ENCODE peak calls at places on chromosomes 12 and 14, in nine cellular contexts. P is SK-N-SH, Y is K562, R is GM12878, W is NB4, B is WTC11, D is H1, T is A549, O is HCT116. J is an unnamed sample.
A peak's percentile ranks its signal among the peaks of the same experiment; 100 is the strongest.

GRCh38 chr12:49777800-49778748 is 36.7 kb downstream of the TMBIM6 start:
- DNase-seq in P (no peak), Y (peak; percentile 82), R (no peak), W (peak; percentile 48), B (peak; percentile 90), D (peak; percentile 72), T (peak; percentile 51), O (peak; percentile 42), J (peak; percentile 39)

GRCh38 chr12:16012086-16012485 is 101.0 kb downstream of the DERA start:
- DNase-seq in P (no peak), Y (no peak), R (no peak), W (no peak), B (no peak), D (no peak), T (no peak), O (no peak), J (no peak)

GRCh38 chr12:108129017-108129812 is at the start of gene WSCD2:
- DNase-seq in P (peak; percentile 90), Y (peak; percentile 52), R (no peak), W (peak; percentile 33), B (peak; percentile 90), D (peak; percentile 67), T (peak; percentile 52), O (peak; percentile 32), J (peak; percentile 9)

GRCh38 chr12:75953312-75953906 is 78.2 kb downstream of the PHLDA1 start:
- DNase-seq in P (no peak), Y (no peak), R (no peak), W (no peak), B (no peak), D (no peak), T (peak; percentile 88), O (no peak), J (no peak)

GRCh38 chr12:5078423-5078822 is 34.7 kb downstream of the KCNA5 start:
- DNase-seq in P (peak; percentile 55), Y (no peak), R (no peak), W (no peak), B (no peak), D (no peak), T (no peak), O (no peak), J (no peak)

GRCh38 chr12:129750426-129750825 is 153.4 kb downstream of the TMEM132D start:
- DNase-seq in P (no peak), Y (no peak), R (no peak), W (no peak), B (no peak), D (no peak), T (no peak), O (no peak), J (no peak)

GRCh38 chr14:29163109-29163508 is 396.5 kb downstream of the FOXG1 start:
- DNase-seq in P (no peak), Y (no peak), R (no peak), W (no peak), B (no peak), D (no peak), T (no peak), O (no peak), J (no peak)

GRCh38 chr14:99252443-99252939 is 19.5 kb downstream of the BCL11B start:
- DNase-seq in P (no peak), Y (no peak), R (no peak), W (no peak), B (no peak), D (no peak), T (no peak), O (no peak), J (no peak)

GRCh38 chr14:104267895-104268294 is 129.5 kb downstream of the KIF26A start:
- DNase-seq in P (no peak), Y (no peak), R (no peak), W (no peak), B (peak; percentile 14), D (no peak), T (no peak), O (no peak), J (no peak)

GRCh38 chr12:63394349-63394748 is 243.3 kb upstream of the AVPR1A start:
- DNase-seq in P (no peak), Y (no peak), R (no peak), W (no peak), B (no peak), D (no peak), T (no peak), O (no peak), J (no peak)

GRCh38 chr12:31517994-31518393 is 72.9 kb downstream of the DENND5B start:
- DNase-seq in P (no peak), Y (no peak), R (no peak), W (no peak), B (no peak), D (no peak), T (no peak), O (no peak), J (no peak)

GRCh38 chr14:74949211-74949610 is 6.2 kb downstream of the PGF start:
- DNase-seq in P (no peak), Y (no peak), R (no peak), W (no peak), B (no peak), D (no peak), T (no peak), O (no peak), J (no peak)

GRCh38 chr12:64392221-64392620 is 1.7 kb upstream of the C12orf56 start:
- DNase-seq in P (no peak), Y (peak; percentile 36), R (no peak), W (peak; percentile 59), B (no peak), D (no peak), T (peak; percentile 74), O (no peak), J (no peak)

GRCh38 chr12:54141534-54142475 is 47.0 kb downstream of the SMUG1 start:
- DNase-seq in P (no peak), Y (no peak), R (no peak), W (no peak), B (no peak), D (no peak), T (no peak), O (no peak), J (no peak)

DNA sequence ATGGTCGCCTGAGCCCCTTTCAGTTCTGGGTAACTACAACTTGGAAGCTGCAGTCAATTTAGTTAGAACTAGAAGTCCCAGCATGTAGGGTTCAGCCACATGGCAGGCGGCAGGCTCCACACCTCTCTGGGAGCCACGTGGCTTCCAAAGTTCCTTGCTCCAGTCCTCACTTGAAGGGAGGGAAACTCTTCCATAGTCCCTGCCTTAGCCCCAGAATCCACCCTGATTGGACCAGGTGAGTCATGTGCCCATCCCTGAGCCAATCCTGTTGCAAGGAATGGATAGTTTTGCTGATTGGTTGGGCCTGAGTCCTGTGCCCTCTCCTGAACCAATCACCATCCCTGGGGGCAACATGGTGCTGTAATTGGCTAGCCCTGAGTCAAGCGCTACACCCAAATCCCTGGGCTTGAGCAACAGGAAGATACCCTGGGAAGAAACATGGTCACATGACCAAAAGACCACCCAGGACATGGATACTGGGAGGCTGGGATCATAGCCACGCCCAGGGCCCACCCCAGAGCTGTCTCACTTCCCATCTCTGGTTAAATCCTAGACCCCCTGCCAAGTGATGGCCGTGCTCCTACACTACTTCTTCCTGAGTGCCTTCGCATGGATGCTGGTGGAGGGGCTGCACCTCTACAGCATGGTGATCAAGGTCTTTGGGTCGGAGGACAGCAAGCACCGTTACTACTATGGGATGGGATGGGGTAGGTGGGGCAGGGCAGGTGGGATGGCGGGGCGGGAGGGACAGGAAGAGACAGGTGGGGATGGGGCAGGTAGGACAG is 154.7 kb downstream of the ADGRD1 start:
- DNase-seq in P (no peak), Y (no peak), R (no peak), W (no peak), B (no peak), D (no peak), T (peak; percentile 24), O (no peak), J (no peak)
- TF ChIP-seq MAX in P (no peak), Y (peak; percentile 26), R (no peak), W (no peak), B (no peak), D (no peak), T (no peak), O (peak; percentile 28), J (no peak)

GRCh38 chr14:27427796-27428195 is 830.0 kb upstream of the NOVA1 start:
- DNase-seq in P (no peak), Y (no peak), R (no peak), W (peak; percentile 1), B (no peak), D (no peak), T (peak; percentile 61), O (no peak), J (no peak)
- TF ChIP-seq MAX in P (no peak), Y (no peak), R (no peak), W (no peak), B (no peak), D (no peak), T (no peak), O (no peak), J (no peak)

DNA sequence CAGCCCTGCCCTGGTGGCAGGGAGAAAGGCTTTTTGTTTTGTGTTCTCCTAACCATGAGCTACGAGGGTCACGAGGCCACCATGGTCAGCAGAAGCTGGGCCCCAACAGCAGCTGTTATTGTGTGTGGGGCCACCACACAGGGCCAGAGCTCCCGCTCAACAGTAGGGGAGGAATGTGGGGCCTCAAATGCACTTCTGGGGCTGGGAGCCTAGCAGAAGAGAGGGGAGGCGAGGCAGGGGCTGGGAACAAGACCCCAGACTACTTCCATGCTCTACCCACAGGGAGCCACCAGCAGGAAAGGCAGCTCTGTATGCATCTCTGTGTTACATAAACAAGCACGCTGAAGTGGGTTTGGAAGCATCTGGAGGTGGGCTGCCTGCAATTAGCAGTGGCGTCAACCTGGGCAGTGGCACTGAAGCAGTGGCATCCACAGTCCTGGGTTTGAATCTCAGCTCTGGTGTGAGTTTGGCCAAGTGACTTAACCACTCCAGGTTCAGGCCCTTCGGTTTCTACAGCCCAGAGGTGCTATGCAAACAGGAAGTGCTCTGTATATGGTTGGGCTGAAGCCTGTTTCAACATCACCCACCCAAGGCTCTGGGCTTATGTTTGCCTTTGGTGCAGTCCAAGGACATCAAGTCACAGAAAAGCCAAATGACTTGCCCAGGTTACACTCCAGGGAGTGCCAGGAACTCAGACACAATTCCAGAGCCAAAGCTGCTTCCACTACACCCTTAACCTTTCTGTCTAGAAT is 16.2 kb downstream of the GLTP start:
- DNase-seq in P (no peak), Y (no peak), R (no peak), W (peak; percentile 85), B (no peak), D (no peak), T (peak; percentile 66), O (no peak), J (peak; percentile 97)
- TF ChIP-seq MAX in P (no peak), Y (no peak), R (no peak), W (no peak), B (no peak), D (no peak), T (no peak), O (no peak), J (peak; percentile 75)

DNA sequence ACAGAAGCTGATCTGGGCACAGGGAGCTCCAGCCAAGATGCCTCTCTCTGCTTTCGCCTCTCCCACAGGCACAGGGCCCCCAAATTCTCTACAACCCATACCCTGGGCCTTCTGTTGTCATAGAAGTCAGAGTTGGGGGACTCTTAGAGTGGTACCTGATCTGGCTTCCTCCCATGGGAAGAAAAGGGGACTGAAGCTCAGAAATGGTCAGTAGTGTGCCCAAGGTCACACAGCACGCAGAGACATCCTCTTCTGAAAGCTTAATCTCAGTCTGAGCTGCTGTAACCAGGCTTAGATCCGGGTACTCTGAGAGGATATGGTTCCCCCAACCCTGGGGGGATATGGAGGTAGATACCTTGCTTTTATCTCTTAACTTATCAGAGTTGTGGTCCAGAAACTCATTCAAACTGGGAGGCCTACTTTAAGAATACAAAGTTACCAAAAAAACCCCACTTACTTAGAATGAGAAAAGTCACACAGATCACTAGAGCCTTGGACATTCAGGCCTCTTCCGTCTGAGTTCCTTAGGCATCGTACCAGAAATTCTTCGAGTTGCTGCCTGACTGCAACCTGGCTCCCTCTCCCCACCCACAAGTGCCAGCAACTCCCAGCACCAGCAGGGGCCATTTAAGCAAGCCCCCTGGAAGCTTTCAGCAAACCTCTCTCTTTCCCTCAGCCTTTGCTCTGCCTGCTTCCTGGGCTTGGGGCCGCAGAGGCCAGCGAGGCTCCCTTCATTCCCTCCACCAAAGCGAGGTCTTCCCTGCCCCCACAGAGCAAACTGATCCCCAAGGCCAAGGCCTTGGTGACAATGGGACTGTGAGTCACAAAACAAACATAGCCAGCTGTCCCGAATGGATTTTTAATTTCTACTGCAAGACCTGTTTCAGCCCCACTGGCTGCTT is 13.9 kb downstream of the KRT7 start:
- DNase-seq in P (no peak), Y (no peak), R (no peak), W (peak; percentile 35), B (no peak), D (no peak), T (peak; percentile 80), O (peak; percentile 50), J (peak; percentile 82)
- TF ChIP-seq MAX in P (no peak), Y (no peak), R (no peak), W (no peak), B (no peak), D (no peak), T (peak; percentile 41), O (no peak), J (no peak)